ENCODE peak calls at places on chromosomes 12 and 14, in seven cellular contexts. Q is SK-N-SH; I is astrocyte; R is CD8-positive, alpha-beta memory T cell; Y is aorta; G is heart left ventricle; N is A673. U is an unnamed sample. For H3K4me1, the result is how much of the 10 kb centered on the place peaks cover.

GRCh38 chr12:68483592-68484373 is 126.9 kb upstream of the RAP1B start:
- DNase-seq in N (peak), I (peak), G (no peak), R (no peak), Q (no peak), Y (no peak), U (no peak)

GRCh38 chr14:21241218-21241819 is 27.9 kb downstream of the HNRNPC start:
- DNase-seq in I (no peak), Q (no peak), R (no peak), N (peak), G (no peak), Y (no peak), U (peak)

GRCh38 chr14:42930058-42930457 is 1323.4 kb downstream of the LRFN5 start:
- DNase-seq in R (no peak), G (no peak), I (no peak), Q (no peak), N (no peak), Y (no peak), U (no peak)

GRCh38 chr12:75553865-75554555 is 42.6 kb upstream of the KRR1 start:
- DNase-seq in N (no peak), I (peak), G (no peak), R (no peak), Y (no peak), Q (no peak), U (no peak)

GRCh38 chr12:112103758-112104504 is 4.7 kb downstream of the NAA25 start:
- DNase-seq in N (no peak), I (no peak), Q (no peak), R (no peak), Y (no peak), G (no peak), U (no peak)

GRCh38 chr14:34013714-34014055 is 62.8 kb upstream of the EGLN3 start:
- DNase-seq in G (no peak), Y (no peak), N (no peak), Q (no peak), R (no peak), I (no peak), U (no peak)

GRCh38 chr14:104086661-104087461 is 1.4 kb downstream of the ASPG start:
- DNase-seq in G (peak), Y (no peak), I (no peak), R (no peak), Q (peak), N (no peak), U (no peak)

GRCh38 chr12:41345071-41345470 is 157.0 kb downstream of the PDZRN4 start:
- DNase-seq in I (peak), G (no peak), N (peak), R (no peak), Y (no peak), Q (no peak), U (no peak)

GRCh38 chr14:103155013-103155412 is 31.8 kb downstream of the TNFAIP2 start:
- DNase-seq in G (peak), Y (peak), R (no peak), N (no peak), I (no peak), Q (peak), U (peak)

GRCh38 chr14:99026471-99026870 is 245.5 kb downstream of the BCL11B start:
- DNase-seq in R (no peak), Y (no peak), G (no peak), Q (no peak), I (no peak), N (peak), U (no peak)

GRCh38 chr12:46401703-46402102 is 29.1 kb upstream of the SLC38A2 start:
- DNase-seq in I (peak), Q (no peak), G (peak), Y (peak), R (no peak), N (peak), U (peak)

GRCh38 chr14:54106802-54107377 is 150.3 kb upstream of the BMP4 start:
- DNase-seq in N (peak), Q (no peak), G (no peak), I (peak), R (no peak), Y (no peak), U (peak)

GRCh38 chr12:132474237-132474741 is 15.7 kb upstream of the FBRSL1 start:
- DNase-seq in Y (no peak), I (no peak), Q (peak), N (no peak), R (peak), G (no peak), U (no peak)

GRCh38 chr14:88546621-88547385 is 8.0 kb downstream of the PTPN21 start:
- DNase-seq in I (no peak), Q (no peak), Y (no peak), R (no peak), G (no peak), N (no peak), U (no peak)

GRCh38 chr14:75123991-75124390 is 2.9 kb downstream of the NEK9 start:
- DNase-seq in I (peak), N (peak), R (no peak), Q (peak), Y (no peak), G (no peak), U (peak)

GRCh38 chr12:62900686-62901272 is 34.2 kb downstream of the PPM1H start:
- DNase-seq in Q (no peak), Y (no peak), G (no peak), R (no peak), N (no peak), I (no peak), U (no peak)

GRCh38 chr12:71973687-71974086 is 35.0 kb downstream of the TPH2 start:
- DNase-seq in R (no peak), Y (no peak), N (no peak), G (no peak), Q (no peak), I (no peak), U (no peak)

GRCh38 chr12:57518176-57518919 is 2.0 kb downstream of the DDIT3 start:
- DNase-seq in N (no peak), R (no peak), Y (no peak), I (no peak), G (no peak), Q (no peak), U (no peak)

GRCh38 chr12:47739959-47740358 is 14.7 kb upstream of the ENDOU start:
- DNase-seq in Y (no peak), G (peak), N (no peak), Q (no peak), R (no peak), I (no peak), U (no peak)

GRCh38 chr12:79689041-79689476 is 1.7 kb downstream of the PAWR start:
- DNase-seq in I (no peak), N (peak), G (no peak), Q (no peak), R (no peak), Y (no peak), U (no peak)

GRCh38 chr12:81888341-81888740 is 129.2 kb upstream of the PPFIA2 start:
- DNase-seq in Q (no peak), G (no peak), N (no peak), R (no peak), Y (no peak), I (peak), U (no peak)

GRCh38 chr12:104570174-104570907 is 113.6 kb downstream of the CHST11 start:
- DNase-seq in N (no peak), R (no peak), I (no peak), Y (no peak), G (no peak), Q (no peak), U (no peak)

GRCh38 chr14:92676031-92676430 is 72.4 kb downstream of the LGMN start:
- DNase-seq in I (no peak), R (no peak), Y (peak), G (no peak), Q (no peak), N (no peak), U (no peak)

GRCh38 chr12:52082026-52082667 is 2.6 kb downstream of the SMIM41 start:
- DNase-seq in G (peak), I (peak), Q (no peak), N (no peak), Y (peak), R (no peak), U (peak)

DNA sequence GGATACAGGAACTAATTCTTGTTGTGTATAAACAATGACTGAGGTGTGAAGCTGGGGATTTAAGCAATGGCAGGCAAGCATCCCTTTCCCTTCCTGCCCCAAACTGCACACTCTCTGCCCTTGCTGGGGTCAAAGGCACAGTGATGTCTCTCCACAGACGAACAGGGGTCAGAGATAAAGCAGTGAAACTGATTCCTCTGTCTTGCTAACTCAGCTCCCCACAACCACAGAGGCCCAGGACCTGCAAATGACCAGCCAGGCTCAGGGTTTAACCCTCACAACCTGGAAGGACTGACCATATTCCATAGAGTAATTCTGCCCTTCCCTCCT is 67.2 kb downstream of the CCDC88C start:
- DNase-seq in I (no peak), G (no peak), R (no peak), Q (no peak), Y (no peak), N (no peak), U (no peak)
- H3K27ac ChIP-seq in I (no peak), G (peak), R (peak), Q (no peak), Y (no peak), N (no peak), U (no peak)

GRCh38 chr12:109878247-109878625 is 2.1 kb downstream of the GLTP start:
- DNase-seq in Q (no peak), N (no peak), G (no peak), Y (no peak), I (no peak), R (no peak), U (no peak)

GRCh38 chr12:109880049-109880931 is at the start of gene GLTP:
- DNase-seq in R (peak), N (peak), I (peak), Q (peak), Y (peak), G (peak), U (peak)

GRCh38 chr12:109878749-109879148 is 1.6 kb downstream of the GLTP start:
- DNase-seq in I (no peak), Q (no peak), R (no peak), N (no peak), G (no peak), Y (no peak), U (no peak)

GRCh38 chr12:109880938-109881337 is 597 bp upstream of the GLTP start:
- DNase-seq in Q (no peak), N (no peak), G (no peak), I (no peak), R (no peak), Y (no peak), U (peak)

DNA sequence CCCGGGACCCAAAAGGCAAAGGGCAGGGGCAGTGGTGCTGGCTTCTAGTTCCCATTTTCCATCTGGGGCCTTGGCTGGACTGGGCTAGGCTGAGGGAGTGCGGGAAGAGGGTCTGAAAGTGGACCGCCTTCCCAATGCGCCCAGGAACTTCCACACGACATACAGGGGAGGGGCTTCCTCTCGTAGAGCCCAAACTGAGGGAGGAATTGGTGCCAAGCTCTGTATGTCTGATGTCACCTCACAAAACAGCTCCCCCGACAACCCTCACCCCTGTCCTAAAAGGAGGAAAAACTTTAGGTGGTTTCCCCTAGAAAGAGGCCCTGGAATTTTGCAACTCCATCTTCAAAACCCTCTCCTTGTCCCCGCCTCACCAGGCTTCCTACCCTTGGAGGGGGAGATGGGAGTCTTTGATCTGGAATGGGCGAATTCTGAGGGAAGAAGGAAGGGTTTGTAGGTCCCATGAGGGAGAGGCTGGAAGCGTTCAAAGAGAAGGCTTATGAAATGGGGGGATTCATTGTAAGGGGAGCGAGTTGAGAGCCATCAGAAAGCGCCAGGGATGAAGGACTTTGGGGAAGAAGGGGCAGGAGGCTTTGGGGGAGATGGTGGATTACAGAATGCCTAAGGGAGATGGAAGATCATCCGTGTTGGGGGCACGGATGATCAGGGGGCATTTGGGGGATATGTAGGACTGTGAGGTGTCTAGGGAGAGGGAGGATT is 851 bp downstream of the GLTP start:
- DNase-seq in Q (peak), N (no peak), I (no peak), Y (no peak), G (peak), R (no peak), U (peak)
- H3K4me1 ChIP-seq in Q (under half), N (under half), I (under half), Y (under half), G (under half), R (under half), U (under half)

GRCh38 chr12:56223571-56224101 is 506 bp upstream of the NABP2 start:
- DNase-seq in Q (no peak), Y (no peak), R (no peak), N (no peak), I (no peak), G (no peak), U (no peak)
- H3K27ac ChIP-seq in Q (peak), Y (peak), R (peak), N (peak), I (peak), G (peak), U (peak)

GRCh38 chr12:110249716-110250225 is 31.3 kb upstream of the ATP2A2 start:
- DNase-seq in I (no peak), N (no peak), R (no peak), G (peak), Q (no peak), Y (peak), U (no peak)

GRCh38 chr12:110248096-110248447 is 33.0 kb upstream of the ATP2A2 start:
- DNase-seq in N (no peak), I (no peak), Y (no peak), R (no peak), Q (no peak), G (no peak), U (no peak)

GRCh38 chr12:110251381-110251780 is 29.7 kb upstream of the ATP2A2 start:
- DNase-seq in Q (no peak), R (no peak), G (no peak), N (no peak), I (no peak), Y (peak), U (no peak)

GRCh38 chr12:110247340-110248095 is 33.5 kb upstream of the ATP2A2 start:
- DNase-seq in Y (no peak), N (no peak), I (no peak), G (peak), Q (no peak), R (no peak), U (no peak)

GRCh38 chr12:110249105-110249504 is 31.9 kb upstream of the ATP2A2 start:
- DNase-seq in R (no peak), N (no peak), I (no peak), Q (no peak), Y (no peak), G (peak), U (no peak)
- H3K4me1 ChIP-seq in R (under half), N (under half), I (under half), Q (under half), Y (under half), G (under half), U (half or more)

GRCh38 chr12:11965258-11965910 is 105.4 kb upstream of the BCL2L14 start:
- DNase-seq in Q (no peak), R (no peak), I (no peak), N (no peak), G (no peak), Y (no peak), U (no peak)
- H3K27ac ChIP-seq in Q (no peak), R (no peak), I (no peak), N (no peak), G (no peak), Y (no peak), U (no peak)